ENCODE peak calls at places on chromosomes 5 and 9, in five cellular contexts. C is caudate nucleus; L is H7; R is HS-5; X is CD8-positive, alpha-beta T cell. Y is an unnamed sample.

GRCh38 chr9:132770775-132771310 is 100.6 kb downstream of the GTF3C4 start:
- DNase-seq in L (no peak), X (no peak), C (no peak), R (no peak), Y (no peak)

GRCh38 chr5:74418709-74419108 is 221.8 kb downstream of the ENC1 start:
- DNase-seq in R (no peak), C (no peak), X (no peak), L (no peak), Y (no peak)

GRCh38 chr9:78357165-78357873 is 60.4 kb downstream of the PSAT1 start:
- DNase-seq in C (no peak), X (no peak), R (no peak), L (peak), Y (no peak)

GRCh38 chr5:170508036-170508435 is 4.2 kb downstream of the KCNIP1 start:
- DNase-seq in X (no peak), C (no peak), L (no peak), R (no peak), Y (no peak)

GRCh38 chr5:1239514-1240251 is 14.5 kb downstream of the SLC6A18 start:
- DNase-seq in C (no peak), L (no peak), X (no peak), R (no peak), Y (no peak)

GRCh38 chr5:122101636-122102285 is 23.7 kb upstream of the LOX start:
- DNase-seq in L (no peak), R (no peak), X (no peak), C (no peak), Y (no peak)

GRCh38 chr5:123868267-123868666 is 356.3 kb downstream of the CSNK1G3 start:
- DNase-seq in L (no peak), R (no peak), C (no peak), X (no peak), Y (no peak)

GRCh38 chr5:14351086-14351661 is 208.0 kb downstream of the TRIO start:
- DNase-seq in X (no peak), L (no peak), C (no peak), R (no peak), Y (no peak)